ENCODE peak calls at places on chromosomes 13 and 19, in four cellular contexts. T is GM12878, H is HepG2, L is A549. Y is an unnamed sample.

GRCh38 chr13:48334534-48335127 is 31.1 kb downstream of the RB1 start:
- DNase-seq in T (peak), H (peak), L (peak), Y (peak)

GRCh38 chr19:367963-368623 is 23.5 kb upstream of the MIER2 start:
- DNase-seq in T (no peak), H (no peak), L (no peak), Y (no peak)

GRCh38 chr19:52138614-52139290 is 986 bp downstream of the ZNF616 start:
- DNase-seq in T (no peak), H (peak), L (no peak), Y (peak)

GRCh38 chr19:21496876-21497275 is 8.5 kb upstream of the ZNF429 start:
- DNase-seq in T (no peak), H (no peak), L (no peak), Y (no peak)

GRCh38 chr13:67258482-67258881 is 28.3 kb upstream of the PCDH9 start:
- DNase-seq in T (no peak), H (no peak), L (no peak), Y (no peak)

GRCh38 chr13:19984430-19985218 is 26.1 kb downstream of the ZMYM2 start:
- DNase-seq in T (peak), H (peak), L (peak), Y (no peak)

GRCh38 chr13:112755331-112755730 is 65.5 kb downstream of the ATP11A start:
- DNase-seq in T (no peak), H (no peak), L (no peak), Y (no peak)

GRCh38 chr19:47021536-47022139 is 2.0 kb downstream of the NPAS1 start:
- DNase-seq in T (no peak), H (no peak), L (peak), Y (no peak)

GRCh38 chr13:29750178-29750530 is 100.3 kb downstream of the UBL3 start:
- DNase-seq in T (no peak), H (no peak), L (no peak), Y (no peak)

GRCh38 chr13:77916481-77916880 is 2.1 kb downstream of the EDNRB start:
- DNase-seq in T (no peak), H (no peak), L (no peak), Y (no peak)

GRCh38 chr13:105345116-105345515 is 1190.3 kb downstream of the EFNB2 start:
- DNase-seq in T (no peak), H (no peak), L (no peak), Y (no peak)

GRCh38 chr13:24032252-24032651 is 128.3 kb upstream of the SPATA13 start:
- DNase-seq in T (no peak), H (no peak), L (no peak), Y (no peak)

GRCh38 chr13:46172531-46172991 is 9.4 kb downstream of the LCP1 start:
- DNase-seq in T (no peak), H (no peak), L (no peak), Y (no peak)

GRCh38 chr13:64591981-64592380 is 2638.2 kb downstream of the PCDH9 start:
- DNase-seq in T (no peak), H (no peak), L (no peak), Y (no peak)

GRCh38 chr13:113176292-113176691 is 17.8 kb downstream of the PROZ start:
- DNase-seq in T (no peak), H (no peak), L (no peak), Y (no peak)

GRCh38 chr19:35295792-35296462 is 4.0 kb downstream of the MAG start:
- DNase-seq in T (no peak), H (no peak), L (no peak), Y (peak)

GRCh38 chr19:14138576-14139265 is 2.3 kb upstream of the ASF1B start:
- DNase-seq in T (no peak), H (no peak), L (no peak), Y (no peak)
- TF ChIP-seq KDM1A in T (no peak), H (no peak), L (no peak), Y (no peak)

GRCh38 chr13:40874138-40874776 is 84.8 kb downstream of the SLC25A15 start:
- DNase-seq in T (no peak), H (no peak), L (no peak), Y (no peak)
- TF ChIP-seq POLR2AphosphoS2 in T (no peak), H (no peak), L (no peak), Y (no peak)

GRCh38 chr19:7504684-7505083 is 11.2 kb upstream of the ZNF358 start:
- DNase-seq in T (no peak), H (no peak), L (no peak), Y (no peak)
- TF ChIP-seq KDM1A in T (no peak), H (no peak), L (no peak), Y (no peak)

GRCh38 chr13:86765462-86765861 is 905.7 kb upstream of the SLITRK5 start:
- DNase-seq in T (no peak), H (no peak), L (no peak), Y (no peak)
- TF ChIP-seq POLR2AphosphoS2 in T (no peak), H (no peak), L (no peak), Y (no peak)

GRCh38 chr13:109684836-109685602 is 101.4 kb downstream of the IRS2 start:
- DNase-seq in T (no peak), H (no peak), L (no peak), Y (no peak)
- TF ChIP-seq KDM1A in T (no peak), H (no peak), L (no peak), Y (no peak)

DNA sequence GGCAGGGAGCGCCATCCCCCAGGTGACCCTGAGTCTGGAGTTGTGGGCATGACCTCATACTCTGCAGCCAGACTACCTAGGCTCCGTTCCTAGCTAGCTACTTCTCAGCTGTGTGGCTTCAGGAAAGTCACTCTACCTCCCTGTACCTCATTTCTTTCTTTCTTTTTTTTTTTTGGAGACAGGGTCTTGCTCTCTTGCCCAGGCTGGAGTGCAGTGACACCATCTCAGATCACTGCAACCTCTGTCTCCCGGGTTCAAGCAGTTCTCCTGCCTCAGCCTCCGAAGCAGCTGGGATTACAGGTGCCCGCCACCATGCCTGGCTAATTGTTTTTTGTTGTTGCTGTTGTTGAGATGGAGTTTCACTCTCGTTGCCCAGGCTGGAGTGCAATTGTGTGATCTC is 15.0 kb downstream of the PLIN3 start:
- DNase-seq in T (no peak), H (no peak), L (no peak), Y (no peak)
- TF ChIP-seq POLR2AphosphoS2 in T (no peak), H (no peak), L (no peak), Y (no peak)

GRCh38 chr13:33345842-33346241 is 60.3 kb upstream of the STARD13 start:
- DNase-seq in T (no peak), H (no peak), L (no peak), Y (no peak)

GRCh38 chr13:33334831-33335230 is 49.3 kb upstream of the STARD13 start:
- DNase-seq in T (no peak), H (no peak), L (no peak), Y (no peak)

GRCh38 chr13:33341861-33342452 is 56.4 kb upstream of the STARD13 start:
- DNase-seq in T (no peak), H (no peak), L (no peak), Y (no peak)

GRCh38 chr13:33340631-33341030 is 55.1 kb upstream of the STARD13 start:
- DNase-seq in T (no peak), H (no peak), L (no peak), Y (no peak)
- TF ChIP-seq KDM1A in T (no peak), H (no peak), L (no peak), Y (no peak)

DNA sequence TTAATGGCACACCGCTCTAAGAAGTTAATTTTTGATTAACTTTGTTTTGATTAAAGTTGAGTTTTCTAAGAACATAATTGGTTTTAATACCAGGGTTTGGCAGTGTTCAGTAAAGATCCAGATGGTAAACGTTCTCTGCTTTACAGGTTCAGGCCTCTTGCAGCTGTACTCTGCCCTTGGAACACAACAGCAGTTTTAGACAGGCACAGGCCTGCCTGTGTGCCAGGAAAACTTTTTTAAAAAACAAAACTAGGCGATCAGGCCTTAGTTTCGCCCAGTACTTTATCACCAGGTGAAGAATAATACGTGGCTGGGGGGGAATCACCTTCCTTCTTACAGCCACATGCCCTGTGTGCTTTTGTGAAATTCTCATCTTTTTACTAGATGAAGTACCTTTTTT is 38.0 kb upstream of the TEX29 start:
- DNase-seq in T (no peak), H (no peak), L (no peak), Y (no peak)
- TF ChIP-seq POLR2AphosphoS2 in T (no peak), H (no peak), L (no peak), Y (no peak)

Y was measured in K562.